ENCODE peak calls at places on chromosome 1, in seven cellular contexts. One of them, this sample, is unnamed.

GRCh38 chr1:35558374-35559316 is 1.0 kb downstream of the NCDN start:
- DNase-seq in stimulated activated CD8-positive, alpha-beta memory T cell treated with anti-CD3 and anti-CD28 coated beads, Interleukin-12 subunit alpha, Interleukin-12 subunit beta, amount 100 ng/mL, for 4 hours: no peak
- DNase-seq in activated naive CD4-positive, alpha-beta T cell treated with Interleukin-2 at 50 U/mL for 16 hours: peak
- DNase-seq in fibroblast of the aortic adventitia: no peak
- DNase-seq in skeletal muscle cell: no peak
- DNase-seq in kidney glomerular epithelial cell: no peak
- DNase-seq in choroid plexus epithelial cell: no peak
- DNase-seq in this sample: no peak

GRCh38 chr1:21143752-21144151 is 32.9 kb downstream of the EIF4G3 start:
- DNase-seq in fibroblast of the aortic adventitia: no peak
- DNase-seq in stimulated activated CD8-positive, alpha-beta memory T cell treated with anti-CD3 and anti-CD28 coated beads, Interleukin-12 subunit alpha, Interleukin-12 subunit beta, amount 100 ng/mL, for 4 hours: no peak
- DNase-seq in choroid plexus epithelial cell: no peak
- DNase-seq in kidney glomerular epithelial cell: no peak
- DNase-seq in activated naive CD4-positive, alpha-beta T cell treated with Interleukin-2 at 50 U/mL for 16 hours: no peak
- DNase-seq in skeletal muscle cell: no peak
- DNase-seq in this sample: no peak

GRCh38 chr1:94887603-94888171 is 39.2 kb downstream of the CNN3 start:
- DNase-seq in kidney glomerular epithelial cell: no peak
- DNase-seq in fibroblast of the aortic adventitia: no peak
- DNase-seq in activated naive CD4-positive, alpha-beta T cell treated with Interleukin-2 at 50 U/mL for 16 hours: no peak
- DNase-seq in stimulated activated CD8-positive, alpha-beta memory T cell treated with anti-CD3 and anti-CD28 coated beads, Interleukin-12 subunit alpha, Interleukin-12 subunit beta, amount 100 ng/mL, for 4 hours: no peak
- DNase-seq in choroid plexus epithelial cell: no peak
- DNase-seq in skeletal muscle cell: no peak
- DNase-seq in this sample: no peak

GRCh38 chr1:36256558-36257374 is 32.5 kb downstream of the THRAP3 start:
- DNase-seq in activated naive CD4-positive, alpha-beta T cell treated with Interleukin-2 at 50 U/mL for 16 hours: no peak
- DNase-seq in kidney glomerular epithelial cell: peak
- DNase-seq in choroid plexus epithelial cell: no peak
- DNase-seq in skeletal muscle cell: no peak
- DNase-seq in fibroblast of the aortic adventitia: no peak
- DNase-seq in stimulated activated CD8-positive, alpha-beta memory T cell treated with anti-CD3 and anti-CD28 coated beads, Interleukin-12 subunit alpha, Interleukin-12 subunit beta, amount 100 ng/mL, for 4 hours: no peak
- DNase-seq in this sample: no peak

GRCh38 chr1:223834660-223835263 is 11.0 kb downstream of the TP53BP2 start:
- DNase-seq in choroid plexus epithelial cell: peak
- DNase-seq in kidney glomerular epithelial cell: no peak
- DNase-seq in skeletal muscle cell: peak
- DNase-seq in stimulated activated CD8-positive, alpha-beta memory T cell treated with anti-CD3 and anti-CD28 coated beads, Interleukin-12 subunit alpha, Interleukin-12 subunit beta, amount 100 ng/mL, for 4 hours: no peak
- DNase-seq in activated naive CD4-positive, alpha-beta T cell treated with Interleukin-2 at 50 U/mL for 16 hours: no peak
- DNase-seq in fibroblast of the aortic adventitia: peak
- DNase-seq in this sample: no peak

GRCh38 chr1:7616076-7616833 is 154.8 kb upstream of the VAMP3 start:
- DNase-seq in stimulated activated CD8-positive, alpha-beta memory T cell treated with anti-CD3 and anti-CD28 coated beads, Interleukin-12 subunit alpha, Interleukin-12 subunit beta, amount 100 ng/mL, for 4 hours: no peak
- DNase-seq in activated naive CD4-positive, alpha-beta T cell treated with Interleukin-2 at 50 U/mL for 16 hours: peak
- DNase-seq in choroid plexus epithelial cell: peak
- DNase-seq in fibroblast of the aortic adventitia: peak
- DNase-seq in skeletal muscle cell: no peak
- DNase-seq in kidney glomerular epithelial cell: peak
- DNase-seq in this sample: peak

GRCh38 chr1:70142120-70142519 is 63.3 kb downstream of the LRRC40 start:
- DNase-seq in fibroblast of the aortic adventitia: peak
- DNase-seq in skeletal muscle cell: no peak
- DNase-seq in choroid plexus epithelial cell: peak
- DNase-seq in kidney glomerular epithelial cell: no peak
- DNase-seq in stimulated activated CD8-positive, alpha-beta memory T cell treated with anti-CD3 and anti-CD28 coated beads, Interleukin-12 subunit alpha, Interleukin-12 subunit beta, amount 100 ng/mL, for 4 hours: no peak
- DNase-seq in activated naive CD4-positive, alpha-beta T cell treated with Interleukin-2 at 50 U/mL for 16 hours: no peak
- DNase-seq in this sample: peak

GRCh38 chr1:88311907-88312306 is 372.2 kb upstream of the PKN2 start:
- DNase-seq in choroid plexus epithelial cell: no peak
- DNase-seq in kidney glomerular epithelial cell: no peak
- DNase-seq in skeletal muscle cell: no peak
- DNase-seq in activated naive CD4-positive, alpha-beta T cell treated with Interleukin-2 at 50 U/mL for 16 hours: no peak
- DNase-seq in stimulated activated CD8-positive, alpha-beta memory T cell treated with anti-CD3 and anti-CD28 coated beads, Interleukin-12 subunit alpha, Interleukin-12 subunit beta, amount 100 ng/mL, for 4 hours: no peak
- DNase-seq in fibroblast of the aortic adventitia: no peak
- DNase-seq in this sample: no peak

GRCh38 chr1:220385158-220385557 is 112.9 kb upstream of the RAB3GAP2 start:
- DNase-seq in fibroblast of the aortic adventitia: no peak
- DNase-seq in choroid plexus epithelial cell: no peak
- DNase-seq in stimulated activated CD8-positive, alpha-beta memory T cell treated with anti-CD3 and anti-CD28 coated beads, Interleukin-12 subunit alpha, Interleukin-12 subunit beta, amount 100 ng/mL, for 4 hours: no peak
- DNase-seq in skeletal muscle cell: no peak
- DNase-seq in activated naive CD4-positive, alpha-beta T cell treated with Interleukin-2 at 50 U/mL for 16 hours: no peak
- DNase-seq in kidney glomerular epithelial cell: no peak
- DNase-seq in this sample: no peak

GRCh38 chr1:204729516-204729915 is 44.0 kb upstream of the LRRN2 start:
- DNase-seq in choroid plexus epithelial cell: no peak
- DNase-seq in fibroblast of the aortic adventitia: no peak
- DNase-seq in kidney glomerular epithelial cell: no peak
- DNase-seq in skeletal muscle cell: no peak
- DNase-seq in activated naive CD4-positive, alpha-beta T cell treated with Interleukin-2 at 50 U/mL for 16 hours: no peak
- DNase-seq in stimulated activated CD8-positive, alpha-beta memory T cell treated with anti-CD3 and anti-CD28 coated beads, Interleukin-12 subunit alpha, Interleukin-12 subunit beta, amount 100 ng/mL, for 4 hours: no peak
- DNase-seq in this sample: no peak

GRCh38 chr1:211742272-211742671 is 66.9 kb upstream of the NEK2 start:
- DNase-seq in skeletal muscle cell: no peak
- DNase-seq in kidney glomerular epithelial cell: no peak
- DNase-seq in choroid plexus epithelial cell: no peak
- DNase-seq in fibroblast of the aortic adventitia: no peak
- DNase-seq in activated naive CD4-positive, alpha-beta T cell treated with Interleukin-2 at 50 U/mL for 16 hours: no peak
- DNase-seq in stimulated activated CD8-positive, alpha-beta memory T cell treated with anti-CD3 and anti-CD28 coated beads, Interleukin-12 subunit alpha, Interleukin-12 subunit beta, amount 100 ng/mL, for 4 hours: no peak
- DNase-seq in this sample: no peak

GRCh38 chr1:34670982-34671381 is 83.9 kb upstream of the GJB5 start:
- DNase-seq in activated naive CD4-positive, alpha-beta T cell treated with Interleukin-2 at 50 U/mL for 16 hours: no peak
- DNase-seq in stimulated activated CD8-positive, alpha-beta memory T cell treated with anti-CD3 and anti-CD28 coated beads, Interleukin-12 subunit alpha, Interleukin-12 subunit beta, amount 100 ng/mL, for 4 hours: no peak
- DNase-seq in skeletal muscle cell: no peak
- DNase-seq in choroid plexus epithelial cell: no peak
- DNase-seq in kidney glomerular epithelial cell: no peak
- DNase-seq in fibroblast of the aortic adventitia: no peak
- DNase-seq in this sample: no peak

GRCh38 chr1:173473599-173474011 is 3.5 kb upstream of the PRDX6 start:
- DNase-seq in stimulated activated CD8-positive, alpha-beta memory T cell treated with anti-CD3 and anti-CD28 coated beads, Interleukin-12 subunit alpha, Interleukin-12 subunit beta, amount 100 ng/mL, for 4 hours: no peak
- DNase-seq in kidney glomerular epithelial cell: peak
- DNase-seq in choroid plexus epithelial cell: peak
- DNase-seq in activated naive CD4-positive, alpha-beta T cell treated with Interleukin-2 at 50 U/mL for 16 hours: no peak
- DNase-seq in skeletal muscle cell: no peak
- DNase-seq in fibroblast of the aortic adventitia: peak
- DNase-seq in this sample: peak

This sample was measured in ACHN.